ENCODE peak calls at places on chromosomes 6 and 20, in seven cellular contexts. One of them, this sample, is unnamed.

GRCh38 chr20:39429716-39430115 is 467.6 kb downstream of the DHX35 start:
- DNase-seq in B cell: no peak
- DNase-seq in stimulated activated CD4-positive, alpha-beta T cell treated with anti-CD3 and anti-CD28 coated beads, TNF-alpha, amount 100 ng/mL, for 4 hours: no peak
- DNase-seq in progenitor cell of endocrine pancreas: no peak
- DNase-seq in stimulated activated CD8-positive, alpha-beta memory T cell treated with anti-CD3 and anti-CD28 coated beads, Interleukin-7, amount 100 ng/mL, for 4 hours: no peak
- DNase-seq in T-helper 1 cell: no peak
- DNase-seq in GM12865: no peak
- DNase-seq in this sample: peak

GRCh38 chr20:10673176-10673830 is 496 bp downstream of the JAG1 start:
- DNase-seq in B cell: no peak
- DNase-seq in stimulated activated CD4-positive, alpha-beta T cell treated with anti-CD3 and anti-CD28 coated beads, TNF-alpha, amount 100 ng/mL, for 4 hours: no peak
- DNase-seq in progenitor cell of endocrine pancreas: peak
- DNase-seq in stimulated activated CD8-positive, alpha-beta memory T cell treated with anti-CD3 and anti-CD28 coated beads, Interleukin-7, amount 100 ng/mL, for 4 hours: no peak
- DNase-seq in T-helper 1 cell: no peak
- DNase-seq in GM12865: peak
- DNase-seq in this sample: no peak

GRCh38 chr20:3334156-3334943 is 73.1 kb downstream of the DNAAF9 start:
- DNase-seq in B cell: no peak
- DNase-seq in stimulated activated CD4-positive, alpha-beta T cell treated with anti-CD3 and anti-CD28 coated beads, TNF-alpha, amount 100 ng/mL, for 4 hours: no peak
- DNase-seq in progenitor cell of endocrine pancreas: no peak
- DNase-seq in stimulated activated CD8-positive, alpha-beta memory T cell treated with anti-CD3 and anti-CD28 coated beads, Interleukin-7, amount 100 ng/mL, for 4 hours: no peak
- DNase-seq in T-helper 1 cell: no peak
- DNase-seq in GM12865: no peak
- DNase-seq in this sample: no peak

GRCh38 chr6:53235508-53235907 is 86.9 kb upstream of the GCM1 start:
- DNase-seq in B cell: no peak
- DNase-seq in stimulated activated CD4-positive, alpha-beta T cell treated with anti-CD3 and anti-CD28 coated beads, TNF-alpha, amount 100 ng/mL, for 4 hours: no peak
- DNase-seq in progenitor cell of endocrine pancreas: no peak
- DNase-seq in stimulated activated CD8-positive, alpha-beta memory T cell treated with anti-CD3 and anti-CD28 coated beads, Interleukin-7, amount 100 ng/mL, for 4 hours: no peak
- DNase-seq in T-helper 1 cell: no peak
- DNase-seq in GM12865: no peak
- DNase-seq in this sample: no peak

GRCh38 chr20:37956099-37956498 is 53.2 kb downstream of the VSTM2L start:
- DNase-seq in B cell: no peak
- DNase-seq in stimulated activated CD4-positive, alpha-beta T cell treated with anti-CD3 and anti-CD28 coated beads, TNF-alpha, amount 100 ng/mL, for 4 hours: no peak
- DNase-seq in progenitor cell of endocrine pancreas: no peak
- DNase-seq in stimulated activated CD8-positive, alpha-beta memory T cell treated with anti-CD3 and anti-CD28 coated beads, Interleukin-7, amount 100 ng/mL, for 4 hours: no peak
- DNase-seq in T-helper 1 cell: no peak
- DNase-seq in GM12865: no peak
- DNase-seq in this sample: no peak

GRCh38 chr20:63087872-63088680 is 81.3 kb upstream of the BHLHE23 start:
- DNase-seq in B cell: no peak
- DNase-seq in stimulated activated CD4-positive, alpha-beta T cell treated with anti-CD3 and anti-CD28 coated beads, TNF-alpha, amount 100 ng/mL, for 4 hours: no peak
- DNase-seq in progenitor cell of endocrine pancreas: no peak
- DNase-seq in stimulated activated CD8-positive, alpha-beta memory T cell treated with anti-CD3 and anti-CD28 coated beads, Interleukin-7, amount 100 ng/mL, for 4 hours: no peak
- DNase-seq in T-helper 1 cell: no peak
- DNase-seq in GM12865: no peak
- DNase-seq in this sample: no peak

GRCh38 chr20:64024141-64024990 is 11.6 kb upstream of the C20orf204 start:
- DNase-seq in B cell: no peak
- DNase-seq in stimulated activated CD4-positive, alpha-beta T cell treated with anti-CD3 and anti-CD28 coated beads, TNF-alpha, amount 100 ng/mL, for 4 hours: no peak
- DNase-seq in progenitor cell of endocrine pancreas: no peak
- DNase-seq in stimulated activated CD8-positive, alpha-beta memory T cell treated with anti-CD3 and anti-CD28 coated beads, Interleukin-7, amount 100 ng/mL, for 4 hours: no peak
- DNase-seq in T-helper 1 cell: no peak
- DNase-seq in GM12865: no peak
- DNase-seq in this sample: no peak

GRCh38 chr20:58893355-58894151 is 41.0 kb downstream of the GNAS start:
- DNase-seq in B cell: no peak
- DNase-seq in stimulated activated CD4-positive, alpha-beta T cell treated with anti-CD3 and anti-CD28 coated beads, TNF-alpha, amount 100 ng/mL, for 4 hours: no peak
- DNase-seq in progenitor cell of endocrine pancreas: no peak
- DNase-seq in stimulated activated CD8-positive, alpha-beta memory T cell treated with anti-CD3 and anti-CD28 coated beads, Interleukin-7, amount 100 ng/mL, for 4 hours: no peak
- DNase-seq in T-helper 1 cell: no peak
- DNase-seq in GM12865: peak
- DNase-seq in this sample: no peak

GRCh38 chr6:161361529-161361928 is 87.7 kb upstream of the AGPAT4 start:
- DNase-seq in B cell: no peak
- DNase-seq in stimulated activated CD4-positive, alpha-beta T cell treated with anti-CD3 and anti-CD28 coated beads, TNF-alpha, amount 100 ng/mL, for 4 hours: no peak
- DNase-seq in progenitor cell of endocrine pancreas: no peak
- DNase-seq in stimulated activated CD8-positive, alpha-beta memory T cell treated with anti-CD3 and anti-CD28 coated beads, Interleukin-7, amount 100 ng/mL, for 4 hours: no peak
- DNase-seq in T-helper 1 cell: no peak
- DNase-seq in GM12865: no peak
- DNase-seq in this sample: no peak

GRCh38 chr6:90415178-90415577 is 118.5 kb upstream of the BACH2 start:
- DNase-seq in B cell: no peak
- DNase-seq in stimulated activated CD4-positive, alpha-beta T cell treated with anti-CD3 and anti-CD28 coated beads, TNF-alpha, amount 100 ng/mL, for 4 hours: no peak
- DNase-seq in progenitor cell of endocrine pancreas: no peak
- DNase-seq in stimulated activated CD8-positive, alpha-beta memory T cell treated with anti-CD3 and anti-CD28 coated beads, Interleukin-7, amount 100 ng/mL, for 4 hours: no peak
- DNase-seq in T-helper 1 cell: no peak
- DNase-seq in GM12865: no peak
- DNase-seq in this sample: no peak

GRCh38 chr6:142361765-142362540 is 60.1 kb downstream of the ADGRG6 start:
- DNase-seq in B cell: no peak
- DNase-seq in stimulated activated CD4-positive, alpha-beta T cell treated with anti-CD3 and anti-CD28 coated beads, TNF-alpha, amount 100 ng/mL, for 4 hours: no peak
- DNase-seq in progenitor cell of endocrine pancreas: no peak
- DNase-seq in stimulated activated CD8-positive, alpha-beta memory T cell treated with anti-CD3 and anti-CD28 coated beads, Interleukin-7, amount 100 ng/mL, for 4 hours: no peak
- DNase-seq in T-helper 1 cell: no peak
- DNase-seq in GM12865: no peak
- DNase-seq in this sample: no peak